ENCODE peak calls at places on chromosomes 11 and 22, in four cellular contexts. F is H1, O is IMR-90, Q is neuronal stem cell. P is an unnamed sample.

GRCh38 chr11:92886243-92886905 is 83.1 kb upstream of the MTNR1B start:
- DNase-seq in F (no peak), O (peak; percentile 61), Q (peak; percentile 64), P (no peak)

GRCh38 chr11:33310720-33311500 is 53.7 kb downstream of the HIPK3 start:
- DNase-seq in F (peak; percentile 21), O (peak; percentile 20), Q (no peak), P (peak; percentile 49)

GRCh38 chr11:69292221-69292648 is 1.7 kb upstream of the MYEOV start:
- DNase-seq in F (no peak), O (no peak), Q (peak; percentile 17), P (peak; percentile 71)

GRCh38 chr11:35662061-35662648 is 420 bp upstream of the TRIM44 start:
- DNase-seq in F (no peak), O (no peak), Q (no peak), P (no peak)

GRCh38 chr11:85813721-85814120 is 2.8 kb upstream of the SYTL2 start:
- DNase-seq in F (no peak), O (no peak), Q (no peak), P (no peak)

GRCh38 chr11:43788394-43788793 is 92.2 kb upstream of the ALKBH3 start:
- DNase-seq in F (no peak), O (no peak), Q (peak; percentile 1), P (no peak)

GRCh38 chr11:106021181-106021966 is 666 bp downstream of the MSANTD4 start:
- DNase-seq in F (no peak), O (peak; percentile 56), Q (no peak), P (no peak)

GRCh38 chr11:90309693-90310092 is 86.8 kb upstream of the CHORDC1 start:
- DNase-seq in F (no peak), O (no peak), Q (no peak), P (no peak)

GRCh38 chr11:36577373-36577772 is 9.6 kb downstream of the RAG1 start:
- DNase-seq in F (no peak), O (no peak), Q (no peak), P (no peak)

GRCh38 chr11:102940714-102941588 is 14.6 kb downstream of the MMP13 start:
- DNase-seq in F (peak; percentile 7), O (peak; percentile 73), Q (peak; percentile 64), P (peak; percentile 59)

GRCh38 chr11:100637706-100638105 is 49.4 kb upstream of the ARHGAP42 start:
- DNase-seq in F (no peak), O (no peak), Q (no peak), P (no peak)

GRCh38 chr22:20063271-20064139 is 16.5 kb upstream of the DGCR8 start:
- DNase-seq in F (no peak), O (no peak), Q (no peak), P (no peak)

GRCh38 chr11:65448418-65449196 is 26.0 kb downstream of the NEAT1 start:
- DNase-seq in F (no peak), O (peak; percentile 64), Q (no peak), P (peak; percentile 66)

GRCh38 chr11:76598426-76598839 is 72.1 kb downstream of the LRRC32 start:
- DNase-seq in F (no peak), O (peak; percentile 56), Q (no peak), P (peak; percentile 61)

GRCh38 chr22:46246178-46246577 is 3.9 kb downstream of the CDPF1 start:
- DNase-seq in F (no peak), O (no peak), Q (no peak), P (no peak)

GRCh38 chr11:60905047-60905446 is 1.3 kb downstream of the PRPF19 start:
- DNase-seq in F (no peak), O (no peak), Q (no peak), P (no peak)

GRCh38 chr11:118947999-118948398 is 8.1 kb upstream of the UPK2 start:
- DNase-seq in F (no peak), O (no peak), Q (no peak), P (no peak)

GRCh38 chr11:62556102-62556871 is 9.7 kb upstream of the AHNAK start:
- DNase-seq in F (peak; percentile 63), O (peak; percentile 95), Q (no peak), P (peak; percentile 90)

GRCh38 chr22:46854125-46854870 is 91.8 kb downstream of the TBC1D22A start:
- DNase-seq in F (no peak), O (peak; percentile 15), Q (no peak), P (no peak)

GRCh38 chr11:122115520-122116343 is at the start of gene BLID:
- DNase-seq in F (no peak), O (peak; percentile 46), Q (no peak), P (peak; percentile 73)

GRCh38 chr11:68749501-68750196 is 1.7 kb downstream of the TESMIN start:
- DNase-seq in F (no peak), O (peak; percentile 12), Q (peak; percentile 15), P (peak; percentile 39)

GRCh38 chr11:34468209-34468841 is 29.6 kb downstream of the CAT start:
- DNase-seq in F (peak; percentile 7), O (peak; percentile 14), Q (no peak), P (peak; percentile 54)

GRCh38 chr22:42364641-42365336 is 67.4 kb downstream of the NFAM1 start:
- DNase-seq in F (no peak), O (peak; percentile 29), Q (no peak), P (no peak)

GRCh38 chr11:3091081-3091845 is 34.0 kb upstream of the CARS1 start:
- DNase-seq in F (no peak), O (no peak), Q (no peak), P (no peak)

GRCh38 chr11:102733232-102733875 is 8.6 kb upstream of the MMP8 start:
- DNase-seq in F (peak; percentile 57), O (peak; percentile 47), Q (peak; percentile 59), P (peak; percentile 79)

GRCh38 chr11:122751298-122752070 is 86.8 kb upstream of the CRTAM start:
- DNase-seq in F (no peak), O (peak; percentile 72), Q (no peak), P (no peak)

GRCh38 chr11:100625041-100625440 is 62.0 kb upstream of the ARHGAP42 start:
- DNase-seq in F (no peak), O (no peak), Q (no peak), P (no peak)

GRCh38 chr22:27850000-27850465 is 48.5 kb upstream of the MN1 start:
- DNase-seq in F (no peak), O (no peak), Q (no peak), P (no peak)

GRCh38 chr11:20131744-20132666 is 28.3 kb downstream of the DBX1 start:
- DNase-seq in F (no peak), O (peak; percentile 55), Q (peak; percentile 70), P (peak; percentile 80)

GRCh38 chr11:121762820-121763219 is 310.1 kb upstream of the SORL1-AS1 start:
- DNase-seq in F (no peak), O (peak; percentile 52), Q (no peak), P (peak; percentile 43)

GRCh38 chr11:79428406-79428805 is 12.4 kb downstream of the TENM4 start:
- DNase-seq in F (no peak), O (no peak), Q (no peak), P (no peak)

GRCh38 chr22:44883011-44883421 is 126.8 kb downstream of the PHF21B start:
- DNase-seq in F (no peak), O (no peak), Q (no peak), P (peak; percentile 27)

GRCh38 chr22:17949926-17950473 is 74.4 kb downstream of the MICAL3 start:
- DNase-seq in F (no peak), O (no peak), Q (no peak), P (no peak)

GRCh38 chr11:70326365-70326803 is 55.9 kb downstream of the PPFIA1 start:
- DNase-seq in F (no peak), O (peak; percentile 70), Q (no peak), P (no peak)

GRCh38 chr11:73830261-73830660 is 42.6 kb downstream of the MRPL48 start:
- DNase-seq in F (no peak), O (no peak), Q (no peak), P (no peak)

GRCh38 chr11:119741369-119742262 is 12.6 kb upstream of the NECTIN1 start:
- DNase-seq in F (no peak), O (no peak), Q (peak; percentile 56), P (peak; percentile 74)

GRCh38 chr11:973237-973636 is 47.6 kb downstream of the AP2A2 start:
- DNase-seq in F (no peak), O (no peak), Q (no peak), P (no peak)
- H3K79me1 ChIP-seq in F (peaks cover 15% of the 10 kb centered on the region), O (peaks cover 19% of the 10 kb centered on the region), Q (peaks cover 11% of the 10 kb centered on the region), P (peaks cover 2% of the 10 kb centered on the region)

DNA sequence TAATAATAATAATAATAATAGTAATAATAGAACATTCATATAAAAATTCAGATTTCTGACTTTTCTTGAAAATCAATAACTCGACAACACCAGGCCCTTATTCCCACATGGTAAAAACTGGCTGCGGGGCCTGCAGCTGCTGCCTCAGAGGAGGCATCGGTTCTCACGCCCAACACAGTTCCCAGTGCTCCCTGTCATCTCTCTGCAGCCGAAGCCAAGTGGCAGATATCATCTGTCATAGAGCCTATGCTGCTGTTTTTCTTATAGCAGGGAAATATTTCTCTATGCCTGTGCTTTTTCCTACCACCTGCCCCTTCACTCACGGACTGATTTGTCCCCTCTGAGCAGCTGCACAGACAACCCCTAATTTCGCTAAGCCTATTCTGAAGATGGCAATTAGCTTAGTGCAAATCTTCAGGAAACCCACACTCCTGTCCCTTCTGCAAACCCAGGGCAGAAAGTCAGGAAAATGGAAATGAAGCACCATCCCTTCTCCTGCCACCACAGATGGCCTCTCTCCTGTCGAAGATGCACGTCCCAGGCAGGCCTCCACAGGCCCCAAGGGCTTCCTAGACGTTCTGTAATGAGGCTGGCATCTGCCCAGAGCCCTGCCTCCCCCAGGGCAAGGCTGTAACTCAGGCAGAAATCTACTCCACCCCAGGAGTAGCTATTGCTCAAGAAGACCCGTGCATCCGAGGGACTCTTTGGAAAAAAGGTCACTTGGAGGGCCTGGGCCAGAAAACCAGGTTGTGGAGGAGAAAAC is 66.6 kb downstream of the SYN3 start:
- DNase-seq in F (no peak), O (no peak), Q (no peak), P (no peak)
- H4K91ac ChIP-seq in F (no peak overlapping the region), O (no peak overlapping the region), Q (no peak overlapping the region), P (no peak overlapping the region)

GRCh38 chr11:45149483-45150056 is 3.1 kb downstream of the PRDM11 start:
- DNase-seq in F (no peak), O (no peak), Q (no peak), P (peak; percentile 15)
- H3K79me1 ChIP-seq in F (peaks cover 22% of the 10 kb centered on the region), O (peaks cover 12% of the 10 kb centered on the region), Q (peaks cover 7% of the 10 kb centered on the region), P (peaks cover 7% of the 10 kb centered on the region)

DNA sequence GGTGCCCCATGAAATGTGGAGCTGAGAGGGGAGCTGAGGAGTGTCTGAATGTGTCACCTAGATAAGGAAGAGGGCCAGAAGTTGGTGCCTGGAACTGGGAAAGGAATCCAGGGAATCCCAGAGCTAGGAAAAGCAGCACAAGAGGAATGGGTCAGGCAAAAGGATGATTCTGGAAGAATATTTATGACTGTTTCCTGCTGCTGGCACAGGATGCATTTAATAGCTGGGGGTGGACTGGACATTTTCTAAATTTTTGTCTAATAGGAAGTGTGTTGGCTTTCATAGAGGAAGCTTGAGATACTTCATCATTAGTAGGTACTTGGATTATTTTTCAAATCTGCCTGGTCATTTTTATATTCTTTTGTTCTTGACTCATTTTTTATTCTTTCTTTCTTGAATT is 17.4 kb upstream of the MRGPRX2 start:
- DNase-seq in F (no peak), O (no peak), Q (no peak), P (no peak)
- H4K91ac ChIP-seq in F (no peak overlapping the region), O (no peak overlapping the region), Q (no peak overlapping the region), P (no peak overlapping the region)